ENCODE peak calls at places on chromosomes 2 and 18, in seven cellular contexts. W, C, V, P, B, E and U are unnamed samples.

GRCh38 chr2:214902273-214902672 is 92.8 kb upstream of the BARD1 start:
- DNase-seq in W (no peak), C (no peak), V (no peak), P (no peak), B (no peak), E (no peak), U (no peak)

GRCh38 chr2:158015428-158016076 is 86.1 kb upstream of the UPP2 start:
- DNase-seq in W (no peak), C (no peak), V (no peak), P (no peak), B (peak), E (no peak), U (no peak)

GRCh38 chr18:48412339-48412929 is 3.3 kb upstream of the ZBTB7C start:
- DNase-seq in W (no peak), C (peak), V (no peak), P (no peak), B (no peak), E (peak), U (peak)

GRCh38 chr2:236342507-236342906 is 78.3 kb upstream of the ASB18 start:
- DNase-seq in W (no peak), C (no peak), V (no peak), P (no peak), B (no peak), E (no peak), U (no peak)

GRCh38 chr2:122341007-122341406 is 585.6 kb downstream of the TSN start:
- DNase-seq in W (no peak), C (no peak), V (no peak), P (no peak), B (no peak), E (no peak), U (no peak)

GRCh38 chr2:109203246-109204011 is 74.4 kb downstream of the SH3RF3 start:
- DNase-seq in W (no peak), C (no peak), V (no peak), P (no peak), B (no peak), E (no peak), U (no peak)

GRCh38 chr2:98937906-98938305 is 1.9 kb upstream of the CRACDL start:
- DNase-seq in W (no peak), C (no peak), V (no peak), P (no peak), B (no peak), E (no peak), U (no peak)

GRCh38 chr18:52090005-52090404 is 250.0 kb upstream of the DCC start:
- DNase-seq in W (no peak), C (no peak), V (no peak), P (no peak), B (no peak), E (no peak), U (no peak)

GRCh38 chr2:207467716-207468347 is 61.9 kb upstream of the CREB1 start:
- DNase-seq in W (peak), C (no peak), V (no peak), P (no peak), B (no peak), E (no peak), U (no peak)

GRCh38 chr2:64291181-64291580 is 147.0 kb upstream of the PELI1 start:
- DNase-seq in W (peak), C (no peak), V (no peak), P (peak), B (no peak), E (peak), U (no peak)

GRCh38 chr2:188399159-188399558 is 107.5 kb downstream of the GULP1 start:
- DNase-seq in W (no peak), C (no peak), V (no peak), P (no peak), B (no peak), E (no peak), U (no peak)

GRCh38 chr2:59851848-59852475 is 701.5 kb downstream of the BCL11A start:
- DNase-seq in W (no peak), C (no peak), V (no peak), P (no peak), B (no peak), E (no peak), U (no peak)

GRCh38 chr2:74006424-74006823 is 21.7 kb downstream of the TET3 start:
- DNase-seq in W (no peak), C (peak), V (no peak), P (no peak), B (no peak), E (no peak), U (peak)

GRCh38 chr2:239938651-239939486 is 86.3 kb downstream of the NDUFA10 start:
- DNase-seq in W (no peak), C (no peak), V (peak), P (peak), B (peak), E (no peak), U (no peak)

GRCh38 chr2:113858764-113859163 is 31.1 kb upstream of the ACTR3 start:
- DNase-seq in W (peak), C (no peak), V (no peak), P (no peak), B (no peak), E (peak), U (no peak)

GRCh38 chr2:70995227-70995729 is 605 bp upstream of the TEX261 start:
- DNase-seq in W (peak), C (no peak), V (peak), P (peak), B (peak), E (peak), U (peak)

GRCh38 chr2:179410552-179411356 is 146.1 kb upstream of the SESTD1 start:
- DNase-seq in W (peak), C (peak), V (no peak), P (no peak), B (no peak), E (peak), U (peak)

GRCh38 chr2:8611712-8612111 is 70.1 kb upstream of the ID2 start:
- DNase-seq in W (no peak), C (no peak), V (no peak), P (no peak), B (no peak), E (no peak), U (no peak)

GRCh38 chr2:111676423-111676822 is 207.6 kb downstream of the ANAPC1 start:
- DNase-seq in W (peak), C (no peak), V (no peak), P (no peak), B (no peak), E (peak), U (no peak)

GRCh38 chr2:123953848-123954247 is 71.2 kb upstream of the CNTNAP5 start:
- DNase-seq in W (no peak), C (no peak), V (no peak), P (no peak), B (no peak), E (peak), U (peak)

GRCh38 chr2:8119782-8120551 is 561.9 kb upstream of the ID2 start:
- DNase-seq in W (peak), C (no peak), V (no peak), P (no peak), B (no peak), E (peak), U (peak)

GRCh38 chr2:217071416-217071815 is 211.6 kb upstream of the TNP1 start:
- DNase-seq in W (peak), C (no peak), V (no peak), P (no peak), B (no peak), E (no peak), U (no peak)

GRCh38 chr18:6795307-6795706 is 65.8 kb downstream of the ARHGAP28 start:
- DNase-seq in W (peak), C (no peak), V (no peak), P (no peak), B (no peak), E (no peak), U (no peak)